ENCODE peak calls at places on chromosomes 16 and 17, in five cellular contexts. B, C, U, Y and Q are unnamed samples.

GRCh38 chr16:2331932-2332267 is 8.6 kb downstream of the ABCA3 start:
- DNase-seq in U (no peak), Y (no peak), B (no peak), C (no peak), Q (no peak)

GRCh38 chr16:83044589-83044988 is 417.8 kb downstream of the CDH13 start:
- DNase-seq in Y (no peak), C (no peak), B (no peak), U (no peak), Q (no peak)

GRCh38 chr17:8391711-8392110 is 5.9 kb downstream of the RNF222 start:
- DNase-seq in Y (no peak), C (no peak), U (peak; percentile 60), B (no peak), Q (no peak)

GRCh38 chr17:68707032-68707431 is 105.9 kb upstream of the FAM20A start:
- DNase-seq in Y (no peak), U (peak; percentile 63), B (no peak), C (no peak), Q (no peak)

GRCh38 chr17:50564916-50565315 is 4.4 kb downstream of the CACNA1G start:
- DNase-seq in Y (no peak), C (no peak), U (peak; percentile 57), B (no peak), Q (peak; percentile 31)

GRCh38 chr16:3047387-3047720 is 993 bp downstream of the MMP25 start:
- DNase-seq in B (no peak), U (no peak), Y (no peak), C (no peak), Q (no peak)

GRCh38 chr17:58756246-58757161 is 850 bp downstream of the PPM1E start:
- DNase-seq in C (no peak), Y (peak; percentile 21), B (peak; percentile 28), U (peak; percentile 16), Q (no peak)

GRCh38 chr16:20073203-20074088 is at the start of gene GPR139:
- DNase-seq in U (peak; percentile 11), Y (no peak), B (peak; percentile 32), C (no peak), Q (no peak)

GRCh38 chr16:88761143-88761534 is 23.9 kb downstream of the PIEZO1 start:
- DNase-seq in B (no peak), C (no peak), Y (no peak), U (no peak), Q (no peak)